ENCODE peak calls at places on chromosomes 7 and 10, in ten cellular contexts. V is activated CD8-positive, alpha-beta T cell treated with anti-CD3 and anti-CD28 coated beads for 36 hours; F is cardiac muscle cell; H is nephron progenitor cell; K is foreskin fibroblast; N is endothelial cell; C is AG10803; G is spleen; J is GM12865; O is IMR-90. T is an unnamed sample.

GRCh38 chr7:87225696-87226095 is 6.2 kb upstream of the TMEM243 start:
- DNase-seq in V (no peak), J (no peak), G (no peak), K (peak; percentile 47), F (no peak), O (peak; percentile 72), C (no peak), N (no peak), H (no peak), T (no peak)

GRCh38 chr10:125779403-125780327 is 4.0 kb upstream of the MMP21 start:
- DNase-seq in G (no peak), N (no peak), V (no peak), F (no peak), J (no peak), H (no peak), C (no peak), K (no peak), O (no peak), T (no peak)

GRCh38 chr7:32266932-32267475 is 196.8 kb upstream of the PDE1C start:
- DNase-seq in H (no peak), J (no peak), F (no peak), O (no peak), K (no peak), C (no peak), G (no peak), N (no peak), V (no peak), T (no peak)

GRCh38 chr7:139339698-139340036 is 1.5 kb upstream of the FMC1 start:
- DNase-seq in K (no peak), F (no peak), C (no peak), N (no peak), O (no peak), G (no peak), V (no peak), H (no peak), J (no peak), T (no peak)

GRCh38 chr10:69549959-69550358 is 23.3 kb downstream of the NEUROG3 start:
- DNase-seq in H (no peak), K (no peak), J (no peak), N (no peak), V (no peak), G (no peak), F (no peak), C (no peak), O (no peak), T (no peak)

GRCh38 chr7:107690611-107691010 is 30.0 kb downstream of the SLC26A4 start:
- DNase-seq in V (no peak), K (no peak), O (peak; percentile 19), G (no peak), N (no peak), J (no peak), H (no peak), F (no peak), C (peak; percentile 59), T (no peak)

GRCh38 chr10:129769381-129770116 is 194.5 kb downstream of the EBF3 start:
- DNase-seq in F (no peak), K (no peak), J (no peak), G (peak; percentile 73), N (no peak), C (no peak), O (no peak), H (no peak), V (no peak), T (no peak)

GRCh38 chr10:3126741-3127342 is 45.7 kb downstream of the PITRM1 start:
- DNase-seq in O (no peak), K (no peak), J (no peak), H (peak; percentile 26), V (no peak), G (no peak), C (no peak), F (peak; percentile 84), N (no peak), T (no peak)

GRCh38 chr7:72187179-72187578 is 225.0 kb downstream of the CALN1 start:
- DNase-seq in C (no peak), J (no peak), N (no peak), G (no peak), K (no peak), V (no peak), H (no peak), F (no peak), O (no peak), T (no peak)

GRCh38 chr10:48302515-48303476 is 3.7 kb upstream of the MAPK8 start:
- DNase-seq in C (no peak), V (no peak), K (no peak), H (no peak), F (no peak), G (no peak), O (no peak), N (no peak), J (peak; percentile 51), T (no peak)

GRCh38 chr7:126658684-126659083 is 594.1 kb downstream of the GRM8 start:
- DNase-seq in F (no peak), G (no peak), O (no peak), K (no peak), C (no peak), H (no peak), V (no peak), J (peak; percentile 9), N (no peak), T (no peak)

GRCh38 chr10:19847321-19847720 is 31.1 kb downstream of the PLXDC2 start:
- DNase-seq in N (no peak), O (peak; percentile 59), G (no peak), F (no peak), C (peak; percentile 48), H (no peak), J (no peak), K (no peak), V (no peak), T (no peak)

GRCh38 chr7:152987673-152988072 is 228.1 kb downstream of the ACTR3B start:
- DNase-seq in C (no peak), O (peak; percentile 15), V (no peak), N (no peak), G (no peak), F (no peak), H (no peak), K (no peak), J (no peak), T (no peak)

GRCh38 chr10:43218951-43219837 is 47.7 kb downstream of the RASGEF1A start:
- DNase-seq in V (no peak), K (no peak), J (no peak), F (no peak), N (no peak), O (no peak), G (peak; percentile 69), H (no peak), C (no peak), T (no peak)

GRCh38 chr10:82934429-82934828 is 1059.4 kb downstream of the NRG3 start:
- DNase-seq in F (peak; percentile 7), C (no peak), H (no peak), K (no peak), J (peak; percentile 49), V (no peak), N (no peak), G (no peak), O (no peak), T (no peak)
- TF ChIP-seq CTCF in F (no peak), C (peak; percentile 18), H (no peak), K (no peak), J (peak; percentile 28), V (no peak), N (no peak), G (no peak), O (no peak), T (peak; percentile 5)

DNA sequence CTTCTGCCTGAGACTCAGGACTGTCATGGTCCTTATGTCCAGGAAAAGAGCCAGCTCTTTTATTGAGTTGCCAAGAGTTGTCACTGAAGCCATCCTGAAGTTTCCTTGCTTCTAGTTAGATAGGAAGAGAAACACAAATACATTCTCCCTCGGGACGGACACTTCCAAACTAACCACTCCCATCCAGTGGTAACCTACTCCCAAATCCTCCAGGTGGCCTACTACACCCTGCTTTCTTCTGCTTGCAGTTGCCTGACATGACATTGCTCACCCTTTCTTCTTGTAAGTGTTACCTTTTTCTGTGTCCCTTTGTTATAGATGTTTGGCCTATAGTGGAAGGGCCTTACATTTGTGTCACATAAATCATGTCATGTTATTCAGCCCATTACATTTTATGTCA is 346.8 kb downstream of the NRG3 start:
- DNase-seq in V (no peak), F (no peak), K (no peak), O (no peak), J (no peak), H (no peak), N (no peak), C (no peak), G (no peak), T (peak; percentile 6)
- TF ChIP-seq CTCF in V (no peak), F (no peak), K (no peak), O (no peak), J (no peak), H (no peak), N (no peak), C (no peak), G (no peak), T (peak; percentile 23)

DNA sequence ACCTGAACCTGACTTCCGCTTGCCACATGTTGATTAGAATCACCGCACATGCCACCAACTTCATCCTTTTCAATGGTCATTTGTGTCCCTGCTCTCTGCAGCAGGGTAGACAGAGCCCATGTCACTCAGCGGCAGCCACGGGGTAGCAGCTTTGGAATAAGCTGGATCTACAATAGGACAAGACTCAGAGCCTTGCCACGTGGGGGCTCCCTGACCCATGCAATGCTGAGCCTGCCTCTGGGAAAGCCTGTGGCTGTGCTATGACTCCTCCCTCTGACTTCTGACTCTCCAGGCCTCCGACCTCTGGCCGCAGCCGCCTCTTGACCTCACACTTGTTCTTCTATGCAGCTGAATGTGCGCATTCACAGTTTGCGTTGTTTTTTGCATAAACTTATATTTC is 197.8 kb upstream of the MKI67 start:
- DNase-seq in F (peak; percentile 64), G (no peak), N (peak; percentile 41), J (peak; percentile 16), K (no peak), O (no peak), C (no peak), H (peak; percentile 53), V (peak; percentile 4), T (no peak)
- TF ChIP-seq CTCF in F (no peak), G (no peak), N (no peak), J (peak; percentile 13), K (no peak), O (no peak), C (no peak), H (peak; percentile 22), V (no peak), T (no peak)

GRCh38 chr10:102384606-102385429 is 10.7 kb upstream of the NFKB2 start:
- DNase-seq in H (no peak), G (peak; percentile 28), O (peak; percentile 40), V (no peak), N (no peak), C (peak; percentile 48), J (no peak), K (peak; percentile 66), F (peak; percentile 49), T (no peak)

GRCh38 chr10:102382871-102383270 is 12.6 kb upstream of the NFKB2 start:
- DNase-seq in F (no peak), J (no peak), G (peak; percentile 52), O (no peak), H (no peak), C (no peak), V (no peak), N (no peak), K (no peak), T (no peak)

GRCh38 chr10:102379383-102379782 is 16.1 kb upstream of the NFKB2 start:
- DNase-seq in V (no peak), H (no peak), F (no peak), J (no peak), K (no peak), G (peak; percentile 39), N (no peak), O (no peak), C (no peak), T (no peak)

GRCh38 chr10:102381983-102382382 is 13.5 kb upstream of the NFKB2 start:
- DNase-seq in G (peak; percentile 76), C (no peak), J (no peak), H (no peak), O (no peak), K (no peak), V (no peak), N (no peak), F (no peak), T (no peak)

GRCh38 chr10:102384053-102384452 is 11.5 kb upstream of the NFKB2 start:
- DNase-seq in C (no peak), J (no peak), N (no peak), F (peak; percentile 43), K (no peak), O (no peak), V (peak; percentile 49), H (no peak), G (peak; percentile 10), T (no peak)
- TF ChIP-seq CTCF in C (peak; percentile 23), J (peak; percentile 6), N (no peak), F (peak; percentile 33), K (peak; percentile 28), O (peak; percentile 31), V (peak; percentile 29), H (no peak), G (peak; percentile 22), T (peak; percentile 23)